ENCODE peak calls at places on chromosomes 1 and 21, in seven cellular contexts. H is transverse colon, S is A549, N is osteoblast, C is fibroblast of lung, B is tibial artery, Y is upper lobe of left lung. R is an unnamed sample.

GRCh38 chr1:63721531-63722189 is 52.2 kb upstream of the ROR1 start:
- DNase-seq in H (no peak), C (peak), S (no peak), N (no peak), Y (no peak), B (no peak), R (no peak)

GRCh38 chr21:32728455-32729237 is 833 bp upstream of the SYNJ1 start:
- DNase-seq in B (no peak), S (peak), C (no peak), Y (no peak), H (no peak), N (peak), R (no peak)

GRCh38 chr1:167439301-167439988 is 78.9 kb downstream of the CD247 start:
- DNase-seq in C (peak), H (no peak), N (peak), Y (no peak), B (no peak), S (peak), R (no peak)

GRCh38 chr1:178011101-178011828 is 41.4 kb upstream of the SEC16B start:
- DNase-seq in Y (no peak), C (peak), S (peak), N (no peak), H (no peak), B (no peak), R (no peak)

GRCh38 chr1:66925944-66926343 is 1.2 kb downstream of the MIER1 start:
- DNase-seq in B (no peak), Y (no peak), H (no peak), S (no peak), C (no peak), N (no peak), R (no peak)

GRCh38 chr1:876428-876827 is 47.3 kb upstream of the SAMD11 start:
- DNase-seq in B (no peak), C (no peak), H (no peak), Y (no peak), S (no peak), N (no peak), R (no peak)

GRCh38 chr1:22553104-22553880 is 10.0 kb upstream of the EPHA8 start:
- DNase-seq in S (no peak), C (no peak), H (peak), B (no peak), Y (no peak), N (peak), R (no peak)

GRCh38 chr1:10796029-10796944 is at the start of gene CASZ1:
- DNase-seq in N (peak), H (peak), B (peak), S (peak), C (peak), Y (peak), R (peak)

GRCh38 chr1:238409947-238410346 is 519.2 kb upstream of the ZP4 start:
- DNase-seq in S (no peak), N (no peak), C (peak), H (no peak), Y (no peak), B (no peak), R (no peak)

GRCh38 chr1:10635385-10635896 is 160.7 kb downstream of the PEX14 start:
- DNase-seq in Y (no peak), B (peak), C (peak), S (no peak), H (no peak), N (peak), R (peak)

GRCh38 chr1:180288232-180288818 is 58.3 kb downstream of the LHX4 start:
- DNase-seq in H (no peak), B (no peak), C (no peak), Y (no peak), N (no peak), S (no peak), R (no peak)

GRCh38 chr1:61950418-61950817 is 208.1 kb downstream of the PATJ start:
- DNase-seq in H (no peak), N (no peak), S (no peak), B (no peak), Y (no peak), C (peak), R (no peak)

GRCh38 chr1:49226758-49227157 is 450.1 kb upstream of the BEND5 start:
- DNase-seq in Y (no peak), B (no peak), H (no peak), N (no peak), S (no peak), C (no peak), R (no peak)

GRCh38 chr1:23400324-23401110 is 24.0 kb downstream of the TCEA3 start:
- DNase-seq in C (no peak), B (peak), S (no peak), Y (no peak), N (peak), H (no peak), R (no peak)

GRCh38 chr1:64540265-64540791 is 70.4 kb downstream of the CACHD1 start:
- DNase-seq in Y (no peak), S (no peak), B (no peak), N (no peak), C (peak), H (no peak), R (no peak)

GRCh38 chr1:27882543-27882903 is 10.2 kb downstream of the THEMIS2 start:
- DNase-seq in N (no peak), B (no peak), H (no peak), S (no peak), C (no peak), Y (no peak), R (no peak)

GRCh38 chr21:41342035-41342434 is 19.8 kb upstream of the MX2 start:
- DNase-seq in B (no peak), S (no peak), N (no peak), Y (no peak), H (no peak), C (no peak), R (no peak)

GRCh38 chr1:156625436-156626078 is 6.3 kb downstream of the HAPLN2 start:
- DNase-seq in H (peak), C (peak), B (peak), N (peak), S (no peak), Y (peak), R (no peak)

DNA sequence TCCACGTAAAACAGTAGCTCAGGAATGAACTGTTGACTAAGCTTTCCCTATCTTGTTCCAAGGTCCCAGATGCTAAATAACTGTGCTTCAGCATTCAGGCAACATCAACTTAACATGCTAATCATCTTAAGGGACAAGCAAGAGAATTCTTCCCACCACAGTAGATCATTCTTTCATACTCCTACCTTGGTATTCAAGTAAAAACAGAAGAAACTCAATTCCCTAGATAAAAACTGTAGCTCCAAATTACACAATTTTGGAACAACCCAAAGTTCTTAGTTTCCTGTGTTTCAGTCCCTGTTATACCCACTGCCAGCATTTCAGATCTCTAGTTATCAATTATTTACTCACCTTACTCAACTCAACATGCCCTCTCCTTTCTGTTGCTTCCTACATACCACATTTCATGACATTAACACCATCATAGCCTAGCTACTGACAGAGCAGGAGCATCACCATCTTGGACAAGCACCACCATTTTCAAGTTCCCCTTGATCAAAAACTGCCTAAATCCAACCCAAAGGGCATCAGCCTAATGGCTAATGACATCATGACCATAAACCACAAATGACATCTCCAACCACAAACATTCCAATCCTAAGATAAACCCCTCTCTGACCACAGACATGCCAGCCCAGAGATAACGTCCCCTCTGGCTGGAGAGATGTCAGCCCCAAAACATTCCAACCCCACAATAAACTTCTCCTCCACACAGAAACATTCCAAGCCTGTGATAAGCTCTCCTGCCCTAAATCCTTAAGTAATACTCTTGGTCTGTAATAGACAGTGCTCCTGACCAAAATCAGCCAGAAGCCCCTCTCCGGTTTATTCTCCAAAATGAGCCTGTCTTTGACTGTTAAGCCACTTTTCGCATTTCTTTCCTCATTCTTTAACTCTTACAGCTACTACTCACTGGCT is 191.2 kb downstream of the RERE start:
- DNase-seq in S (no peak), C (peak), B (no peak), N (peak), H (no peak), Y (no peak), R (no peak)
- H3K27ac ChIP-seq in S (peak), C (peak), B (no peak), N (peak), H (no peak), Y (no peak), R (no peak)

GRCh38 chr1:150405660-150406059 is 41.7 kb downstream of the RPRD2 start:
- DNase-seq in S (no peak), H (no peak), C (no peak), N (no peak), Y (no peak), B (no peak), R (no peak)
- TF ChIP-seq CTCF in S (no peak), H (no peak), C (no peak), N (no peak), Y (no peak), B (no peak), R (no peak)

GRCh38 chr1:29133861-29134694 is 10.4 kb upstream of the TMEM200B start:
- DNase-seq in Y (no peak), N (peak), B (no peak), H (no peak), C (no peak), S (no peak), R (no peak)
- H3K27ac ChIP-seq in Y (no peak), N (no peak), B (no peak), H (no peak), C (no peak), S (no peak), R (no peak)

DNA sequence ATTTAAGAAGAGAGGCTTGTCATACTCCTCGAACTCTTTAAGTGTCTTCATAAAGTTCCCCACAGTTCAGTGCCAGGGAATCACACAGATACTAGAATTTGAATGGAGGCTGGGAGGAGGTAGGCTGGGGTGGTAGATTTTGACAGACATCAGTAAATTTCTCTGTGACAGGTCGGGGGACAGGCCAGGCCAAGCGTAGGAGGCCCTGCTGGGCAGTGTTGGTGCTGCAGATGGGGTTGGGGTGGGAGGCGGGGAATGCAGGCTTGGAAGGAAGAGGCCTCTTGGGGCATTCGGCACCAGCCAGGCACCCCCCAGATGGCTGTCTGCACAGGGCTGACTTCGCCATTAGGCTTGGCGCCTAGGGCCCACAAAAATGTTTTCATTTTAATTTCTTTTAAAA is 84.0 kb downstream of the MAN1C1 start:
- DNase-seq in C (no peak), N (no peak), S (peak), B (no peak), Y (no peak), H (no peak), R (no peak)
- TF ChIP-seq CTCF in C (no peak), N (peak), S (no peak), B (peak), Y (peak), H (no peak), R (no peak)

DNA sequence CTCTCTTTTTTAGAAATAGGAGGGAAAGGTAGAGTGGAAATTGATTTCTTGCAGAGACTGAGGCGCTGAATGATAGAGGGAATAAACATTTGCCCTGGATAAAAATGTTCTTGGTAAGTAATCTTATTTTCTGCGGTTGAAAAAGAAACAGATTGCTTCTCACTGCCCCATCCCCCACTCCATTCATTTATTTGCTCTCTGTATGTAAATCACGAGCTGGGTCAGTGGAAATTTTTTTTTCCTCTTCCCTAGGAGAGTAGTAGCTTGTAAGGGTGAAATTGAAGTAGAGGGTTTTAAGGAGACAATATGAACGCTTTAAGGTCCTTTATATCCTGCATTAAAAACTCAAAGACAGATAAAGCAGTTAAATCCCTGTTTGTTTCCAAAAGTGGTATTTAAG is 1.4 kb upstream of the BRINP3 start:
- DNase-seq in B (no peak), H (no peak), S (no peak), N (peak), C (peak), Y (no peak), R (no peak)
- H3K27ac ChIP-seq in B (no peak), H (peak), S (no peak), N (no peak), C (no peak), Y (no peak), R (no peak)

GRCh38 chr1:235058695-235059094 is 69.9 kb downstream of the TOMM20 start:
- DNase-seq in N (no peak), H (no peak), C (no peak), Y (no peak), S (no peak), B (no peak), R (no peak)

GRCh38 chr1:235059221-235059620 is 69.4 kb downstream of the TOMM20 start:
- DNase-seq in Y (no peak), H (no peak), C (no peak), N (peak), S (no peak), B (no peak), R (no peak)

GRCh38 chr1:235054961-235055360 is 73.7 kb downstream of the TOMM20 start:
- DNase-seq in S (no peak), C (no peak), N (peak), H (no peak), Y (no peak), B (no peak), R (no peak)

GRCh38 chr1:235057385-235058306 is 71.0 kb downstream of the TOMM20 start:
- DNase-seq in H (no peak), B (no peak), C (no peak), N (peak), S (no peak), Y (no peak), R (no peak)

DNA sequence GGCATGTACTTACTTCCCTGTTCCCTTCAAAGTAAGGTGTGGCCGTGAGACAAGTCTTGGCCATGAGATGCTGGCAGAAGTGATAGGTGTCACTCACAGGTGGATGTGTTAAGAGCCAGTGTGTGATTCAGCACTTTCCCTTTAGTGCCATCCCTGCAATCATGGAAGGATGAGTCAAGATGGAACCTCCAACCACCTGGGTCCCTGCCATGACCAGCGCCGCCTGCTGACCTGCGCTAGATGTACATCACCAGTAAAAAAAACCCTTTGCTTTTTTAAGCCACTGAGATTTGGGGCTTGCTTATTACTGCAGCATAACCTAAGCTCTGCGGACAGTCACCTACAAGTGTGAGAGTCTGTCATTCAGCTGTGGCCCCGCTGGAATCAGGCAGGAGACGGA is 71.7 kb downstream of the TOMM20 start:
- DNase-seq in B (no peak), S (peak), H (peak), N (peak), Y (no peak), C (no peak), R (no peak)
- TF ChIP-seq CTCF in B (no peak), S (no peak), H (peak), N (no peak), Y (no peak), C (no peak), R (no peak)

DNA sequence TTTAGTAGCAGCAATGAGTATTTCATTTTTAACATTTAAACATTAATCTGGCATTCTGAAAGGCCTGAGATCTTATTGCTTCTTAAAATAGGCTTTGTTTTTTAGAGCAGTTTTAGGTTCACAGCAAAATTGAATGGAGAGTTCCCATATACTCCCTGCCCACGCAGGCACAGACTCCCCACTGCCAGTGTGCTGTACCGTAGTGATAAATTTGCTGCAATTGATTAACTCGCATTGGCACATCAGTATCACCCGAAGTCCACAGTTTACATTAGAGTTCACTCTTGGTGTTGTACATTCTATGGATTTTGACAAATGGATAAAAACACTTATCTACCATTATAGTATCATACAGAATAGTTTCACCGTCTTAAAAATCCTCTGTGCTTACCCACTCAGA is 71.8 kb upstream of the ERRFI1 start:
- DNase-seq in S (no peak), Y (no peak), B (no peak), N (no peak), H (no peak), C (no peak), R (no peak)
- H3K27ac ChIP-seq in S (peak), Y (peak), B (peak), N (peak), H (peak), C (peak), R (peak)

DNA sequence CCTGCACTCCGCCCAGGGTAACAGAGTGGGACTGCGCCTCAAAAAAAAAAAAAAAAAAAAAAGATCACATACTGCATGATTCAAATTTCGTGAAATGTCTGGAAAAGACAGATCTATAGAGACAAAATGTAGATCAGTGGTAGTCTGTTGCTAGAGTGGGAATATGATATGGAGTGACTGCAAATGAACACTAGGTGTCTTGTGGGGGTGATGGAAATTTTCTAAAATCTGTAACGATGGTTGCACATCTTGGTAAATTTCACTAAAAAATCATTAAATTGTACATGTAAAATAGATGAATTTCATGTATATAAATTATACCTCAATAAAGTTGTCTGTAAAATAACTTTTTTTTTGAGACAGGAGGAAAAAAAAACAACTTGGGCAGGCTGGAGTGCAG is 5.5 kb downstream of the AIDA start:
- DNase-seq in N (no peak), S (no peak), B (no peak), H (no peak), C (no peak), Y (no peak), R (no peak)
- TF ChIP-seq CTCF in N (peak), S (no peak), B (no peak), H (peak), C (no peak), Y (no peak), R (no peak)

DNA sequence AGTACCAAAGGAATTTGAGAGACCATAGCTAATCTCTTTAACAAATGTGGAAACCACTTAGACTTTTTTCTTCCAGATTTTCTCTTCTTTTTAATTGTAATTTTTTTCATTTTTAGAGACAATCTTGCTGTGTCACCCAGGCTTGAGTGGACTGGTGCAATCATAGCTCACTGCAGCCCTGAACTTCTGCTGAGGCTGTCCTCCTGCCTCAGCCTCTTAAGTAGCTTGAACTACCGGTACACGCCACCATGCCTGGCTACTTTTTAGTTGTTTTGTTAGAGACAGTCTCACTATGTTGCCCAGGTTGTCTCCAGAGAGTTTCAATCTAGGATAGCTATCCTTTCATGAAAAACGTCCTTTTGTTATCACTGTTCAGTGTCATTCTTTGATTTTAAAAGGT is 15.0 kb downstream of the PRRC2C start:
- DNase-seq in C (no peak), N (no peak), H (no peak), Y (no peak), B (no peak), S (no peak), R (no peak)
- H3K27ac ChIP-seq in C (no peak), N (no peak), H (no peak), Y (no peak), B (no peak), S (no peak), R (no peak)

DNA sequence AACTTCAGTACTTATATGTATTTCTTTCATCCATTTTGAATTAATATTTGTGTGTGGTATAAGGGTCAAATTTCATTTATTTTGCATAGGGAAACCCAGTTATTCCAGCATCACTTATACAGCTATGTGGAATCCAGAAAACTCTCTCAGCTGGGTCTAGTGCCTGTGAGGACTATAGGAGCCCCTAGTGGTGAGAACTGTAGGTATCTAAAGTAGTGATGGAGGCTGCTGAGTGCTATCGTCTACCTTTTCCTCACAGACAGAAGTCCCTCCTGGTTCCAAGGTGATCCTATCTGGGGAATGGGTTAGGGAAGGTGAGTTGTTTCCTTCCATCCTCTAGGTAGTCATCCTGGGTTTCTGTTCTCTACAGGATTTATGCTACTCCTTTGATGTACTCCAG is 352.0 kb upstream of the C1orf87 start:
- DNase-seq in Y (no peak), B (no peak), N (no peak), H (no peak), C (peak), S (peak), R (no peak)
- TF ChIP-seq CTCF in Y (no peak), B (peak), N (peak), H (peak), C (peak), S (no peak), R (no peak)